ENCODE peak calls at places on chromosomes 13 and 19, in ten cellular contexts. One of them, this sample, is unnamed.

GRCh38 chr19:40716031-40716654 is 543 bp downstream of the COQ8B start:
- DNase-seq in pancreas: no peak
- DNase-seq in mammary epithelial cell: peak
- DNase-seq in GM23338: no peak
- DNase-seq in right atrium auricular region: peak
- DNase-seq in tibial artery: peak
- DNase-seq in RWPE1: peak
- DNase-seq in effector memory CD4-positive, alpha-beta T cell: peak
- DNase-seq in tibial nerve: no peak
- DNase-seq in neuronal stem cell: no peak
- DNase-seq in this sample: no peak

GRCh38 chr13:65882810-65883209 is 1347.3 kb downstream of the PCDH9 start:
- DNase-seq in pancreas: no peak
- DNase-seq in mammary epithelial cell: no peak
- DNase-seq in GM23338: peak
- DNase-seq in right atrium auricular region: no peak
- DNase-seq in tibial artery: no peak
- DNase-seq in RWPE1: no peak
- DNase-seq in effector memory CD4-positive, alpha-beta T cell: no peak
- DNase-seq in tibial nerve: no peak
- DNase-seq in neuronal stem cell: no peak
- DNase-seq in this sample: no peak

GRCh38 chr19:6378498-6378897 is 2.8 kb upstream of the PSPN start:
- DNase-seq in pancreas: no peak
- DNase-seq in mammary epithelial cell: no peak
- DNase-seq in GM23338: no peak
- DNase-seq in right atrium auricular region: no peak
- DNase-seq in tibial artery: no peak
- DNase-seq in RWPE1: no peak
- DNase-seq in effector memory CD4-positive, alpha-beta T cell: no peak
- DNase-seq in tibial nerve: no peak
- DNase-seq in neuronal stem cell: no peak
- DNase-seq in this sample: no peak

GRCh38 chr19:38658462-38659306 is 11.2 kb downstream of the ACTN4 start:
- DNase-seq in pancreas: peak
- DNase-seq in mammary epithelial cell: peak
- DNase-seq in GM23338: no peak
- DNase-seq in right atrium auricular region: no peak
- DNase-seq in tibial artery: peak
- DNase-seq in RWPE1: peak
- DNase-seq in effector memory CD4-positive, alpha-beta T cell: no peak
- DNase-seq in tibial nerve: no peak
- DNase-seq in neuronal stem cell: no peak
- DNase-seq in this sample: no peak

GRCh38 chr19:39679056-39679790 is 23.5 kb downstream of the LGALS16 start:
- DNase-seq in pancreas: no peak
- DNase-seq in mammary epithelial cell: no peak
- DNase-seq in GM23338: no peak
- DNase-seq in right atrium auricular region: no peak
- DNase-seq in tibial artery: no peak
- DNase-seq in RWPE1: no peak
- DNase-seq in effector memory CD4-positive, alpha-beta T cell: no peak
- DNase-seq in tibial nerve: no peak
- DNase-seq in neuronal stem cell: no peak
- DNase-seq in this sample: no peak

GRCh38 chr13:99415851-99416331 is 85.4 kb upstream of the TM9SF2 start:
- DNase-seq in pancreas: no peak
- DNase-seq in mammary epithelial cell: no peak
- DNase-seq in GM23338: no peak
- DNase-seq in right atrium auricular region: no peak
- DNase-seq in tibial artery: peak
- DNase-seq in RWPE1: no peak
- DNase-seq in effector memory CD4-positive, alpha-beta T cell: no peak
- DNase-seq in tibial nerve: no peak
- DNase-seq in neuronal stem cell: no peak
- DNase-seq in this sample: no peak

GRCh38 chr13:110486061-110486780 is 75.3 kb downstream of the RAB20 start:
- DNase-seq in pancreas: no peak
- DNase-seq in mammary epithelial cell: no peak
- DNase-seq in GM23338: peak
- DNase-seq in right atrium auricular region: no peak
- DNase-seq in tibial artery: no peak
- DNase-seq in RWPE1: no peak
- DNase-seq in effector memory CD4-positive, alpha-beta T cell: no peak
- DNase-seq in tibial nerve: no peak
- DNase-seq in neuronal stem cell: peak
- DNase-seq in this sample: no peak

GRCh38 chr13:77986699-77987098 is 68.1 kb upstream of the EDNRB start:
- DNase-seq in pancreas: no peak
- DNase-seq in mammary epithelial cell: no peak
- DNase-seq in GM23338: peak
- DNase-seq in right atrium auricular region: no peak
- DNase-seq in tibial artery: no peak
- DNase-seq in RWPE1: no peak
- DNase-seq in effector memory CD4-positive, alpha-beta T cell: no peak
- DNase-seq in tibial nerve: no peak
- DNase-seq in neuronal stem cell: no peak
- DNase-seq in this sample: no peak

GRCh38 chr19:44866672-44867071 is 20.6 kb downstream of the NECTIN2 start:
- DNase-seq in pancreas: no peak
- DNase-seq in mammary epithelial cell: no peak
- DNase-seq in GM23338: no peak
- DNase-seq in right atrium auricular region: no peak
- DNase-seq in tibial artery: no peak
- DNase-seq in RWPE1: no peak
- DNase-seq in effector memory CD4-positive, alpha-beta T cell: no peak
- DNase-seq in tibial nerve: no peak
- DNase-seq in neuronal stem cell: no peak
- DNase-seq in this sample: no peak

GRCh38 chr19:19193926-19194325 is 1.9 kb downstream of the RFXANK start:
- DNase-seq in pancreas: no peak
- DNase-seq in mammary epithelial cell: no peak
- DNase-seq in GM23338: no peak
- DNase-seq in right atrium auricular region: no peak
- DNase-seq in tibial artery: no peak
- DNase-seq in RWPE1: no peak
- DNase-seq in effector memory CD4-positive, alpha-beta T cell: no peak
- DNase-seq in tibial nerve: no peak
- DNase-seq in neuronal stem cell: no peak
- DNase-seq in this sample: no peak

GRCh38 chr13:48630791-48631190 is 22.9 kb upstream of the CYSLTR2 start:
- DNase-seq in pancreas: no peak
- DNase-seq in mammary epithelial cell: no peak
- DNase-seq in GM23338: no peak
- DNase-seq in right atrium auricular region: no peak
- DNase-seq in tibial artery: no peak
- DNase-seq in RWPE1: no peak
- DNase-seq in effector memory CD4-positive, alpha-beta T cell: no peak
- DNase-seq in tibial nerve: no peak
- DNase-seq in neuronal stem cell: no peak
- DNase-seq in this sample: no peak

GRCh38 chr19:39599116-39599515 is 3.2 kb upstream of the LGALS13 start:
- DNase-seq in pancreas: no peak
- DNase-seq in mammary epithelial cell: peak
- DNase-seq in GM23338: peak
- DNase-seq in right atrium auricular region: no peak
- DNase-seq in tibial artery: no peak
- DNase-seq in RWPE1: peak
- DNase-seq in effector memory CD4-positive, alpha-beta T cell: no peak
- DNase-seq in tibial nerve: no peak
- DNase-seq in neuronal stem cell: peak
- DNase-seq in this sample: no peak

GRCh38 chr19:49157445-49158224 is at the start of gene TRPM4:
- DNase-seq in pancreas: peak
- DNase-seq in mammary epithelial cell: peak
- DNase-seq in GM23338: peak
- DNase-seq in right atrium auricular region: peak
- DNase-seq in tibial artery: peak
- DNase-seq in RWPE1: peak
- DNase-seq in effector memory CD4-positive, alpha-beta T cell: no peak
- DNase-seq in tibial nerve: peak
- DNase-seq in neuronal stem cell: peak
- DNase-seq in this sample: peak

GRCh38 chr19:49154279-49154678 is 917 bp downstream of the HRC start:
- DNase-seq in pancreas: no peak
- DNase-seq in mammary epithelial cell: no peak
- DNase-seq in GM23338: no peak
- DNase-seq in right atrium auricular region: no peak
- DNase-seq in tibial artery: no peak
- DNase-seq in RWPE1: no peak
- DNase-seq in effector memory CD4-positive, alpha-beta T cell: no peak
- DNase-seq in tibial nerve: no peak
- DNase-seq in neuronal stem cell: no peak
- DNase-seq in this sample: no peak

GRCh38 chr19:49155830-49156346 is 692 bp upstream of the HRC start:
- DNase-seq in pancreas: no peak
- DNase-seq in mammary epithelial cell: no peak
- DNase-seq in GM23338: peak
- DNase-seq in right atrium auricular region: no peak
- DNase-seq in tibial artery: no peak
- DNase-seq in RWPE1: no peak
- DNase-seq in effector memory CD4-positive, alpha-beta T cell: no peak
- DNase-seq in tibial nerve: no peak
- DNase-seq in neuronal stem cell: no peak
- DNase-seq in this sample: no peak

GRCh38 chr19:49153167-49153809 is 1.9 kb downstream of the HRC start:
- DNase-seq in pancreas: no peak
- DNase-seq in mammary epithelial cell: no peak
- DNase-seq in GM23338: no peak
- DNase-seq in right atrium auricular region: no peak
- DNase-seq in tibial artery: no peak
- DNase-seq in RWPE1: no peak
- DNase-seq in effector memory CD4-positive, alpha-beta T cell: no peak
- DNase-seq in tibial nerve: no peak
- DNase-seq in neuronal stem cell: no peak
- DNase-seq in this sample: no peak

GRCh38 chr19:49155005-49155826 is at the start of gene HRC:
- DNase-seq in pancreas: no peak
- DNase-seq in mammary epithelial cell: no peak
- DNase-seq in GM23338: peak
- DNase-seq in right atrium auricular region: no peak
- DNase-seq in tibial artery: no peak
- DNase-seq in RWPE1: no peak
- DNase-seq in effector memory CD4-positive, alpha-beta T cell: no peak
- DNase-seq in tibial nerve: no peak
- DNase-seq in neuronal stem cell: no peak
- DNase-seq in this sample: no peak
- H3K27ac ChIP-seq in pancreas: no peak
- H3K27ac ChIP-seq in mammary epithelial cell: no peak
- H3K27ac ChIP-seq in GM23338: no peak
- H3K27ac ChIP-seq in right atrium auricular region: peak
- H3K27ac ChIP-seq in tibial artery: peak
- H3K27ac ChIP-seq in RWPE1: no peak
- H3K27ac ChIP-seq in effector memory CD4-positive, alpha-beta T cell: no peak
- H3K27ac ChIP-seq in tibial nerve: peak
- H3K27ac ChIP-seq in neuronal stem cell: no peak
- H3K27ac ChIP-seq in this sample: no peak

DNA sequence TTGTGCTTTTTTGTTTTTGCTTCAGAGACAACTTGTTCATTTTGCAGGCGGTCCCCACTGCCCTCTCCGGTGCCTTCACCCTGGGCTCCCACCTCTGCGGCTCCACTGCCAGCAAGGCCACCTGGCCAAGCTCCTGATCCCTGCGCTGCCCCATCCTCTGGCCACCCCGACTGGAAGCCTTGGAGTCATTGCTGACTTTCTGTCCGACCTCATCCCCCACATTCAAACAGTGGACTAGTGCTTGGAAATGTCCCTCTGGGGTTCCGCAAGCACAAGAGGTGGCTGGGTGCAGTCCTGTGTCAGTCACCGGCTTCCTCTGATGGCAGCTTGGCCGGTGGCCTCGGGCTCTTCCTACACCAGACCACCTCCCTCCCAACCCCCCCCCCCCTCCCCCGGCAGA is 17.0 kb downstream of the IL17D start:
- DNase-seq in pancreas: no peak
- DNase-seq in mammary epithelial cell: no peak
- DNase-seq in GM23338: no peak
- DNase-seq in right atrium auricular region: no peak
- DNase-seq in tibial artery: no peak
- DNase-seq in RWPE1: no peak
- DNase-seq in effector memory CD4-positive, alpha-beta T cell: no peak
- DNase-seq in tibial nerve: no peak
- DNase-seq in neuronal stem cell: no peak
- DNase-seq in this sample: no peak
- H3K27ac ChIP-seq in pancreas: no peak
- H3K27ac ChIP-seq in mammary epithelial cell: no peak
- H3K27ac ChIP-seq in GM23338: no peak
- H3K27ac ChIP-seq in right atrium auricular region: no peak
- H3K27ac ChIP-seq in tibial artery: no peak
- H3K27ac ChIP-seq in RWPE1: no peak
- H3K27ac ChIP-seq in effector memory CD4-positive, alpha-beta T cell: no peak
- H3K27ac ChIP-seq in tibial nerve: no peak
- H3K27ac ChIP-seq in neuronal stem cell: no peak
- H3K27ac ChIP-seq in this sample: no peak

GRCh38 chr19:34961775-34962174 is 2.3 kb downstream of the ZNF792 start:
- DNase-seq in pancreas: no peak
- DNase-seq in mammary epithelial cell: no peak
- DNase-seq in GM23338: no peak
- DNase-seq in right atrium auricular region: no peak
- DNase-seq in tibial artery: no peak
- DNase-seq in RWPE1: no peak
- DNase-seq in effector memory CD4-positive, alpha-beta T cell: no peak
- DNase-seq in tibial nerve: no peak
- DNase-seq in neuronal stem cell: no peak
- DNase-seq in this sample: no peak
- H3K27ac ChIP-seq in pancreas: no peak
- H3K27ac ChIP-seq in mammary epithelial cell: no peak
- H3K27ac ChIP-seq in GM23338: no peak
- H3K27ac ChIP-seq in right atrium auricular region: no peak
- H3K27ac ChIP-seq in tibial artery: no peak
- H3K27ac ChIP-seq in RWPE1: no peak
- H3K27ac ChIP-seq in effector memory CD4-positive, alpha-beta T cell: peak
- H3K27ac ChIP-seq in tibial nerve: peak
- H3K27ac ChIP-seq in neuronal stem cell: no peak
- H3K27ac ChIP-seq in this sample: no peak

DNA sequence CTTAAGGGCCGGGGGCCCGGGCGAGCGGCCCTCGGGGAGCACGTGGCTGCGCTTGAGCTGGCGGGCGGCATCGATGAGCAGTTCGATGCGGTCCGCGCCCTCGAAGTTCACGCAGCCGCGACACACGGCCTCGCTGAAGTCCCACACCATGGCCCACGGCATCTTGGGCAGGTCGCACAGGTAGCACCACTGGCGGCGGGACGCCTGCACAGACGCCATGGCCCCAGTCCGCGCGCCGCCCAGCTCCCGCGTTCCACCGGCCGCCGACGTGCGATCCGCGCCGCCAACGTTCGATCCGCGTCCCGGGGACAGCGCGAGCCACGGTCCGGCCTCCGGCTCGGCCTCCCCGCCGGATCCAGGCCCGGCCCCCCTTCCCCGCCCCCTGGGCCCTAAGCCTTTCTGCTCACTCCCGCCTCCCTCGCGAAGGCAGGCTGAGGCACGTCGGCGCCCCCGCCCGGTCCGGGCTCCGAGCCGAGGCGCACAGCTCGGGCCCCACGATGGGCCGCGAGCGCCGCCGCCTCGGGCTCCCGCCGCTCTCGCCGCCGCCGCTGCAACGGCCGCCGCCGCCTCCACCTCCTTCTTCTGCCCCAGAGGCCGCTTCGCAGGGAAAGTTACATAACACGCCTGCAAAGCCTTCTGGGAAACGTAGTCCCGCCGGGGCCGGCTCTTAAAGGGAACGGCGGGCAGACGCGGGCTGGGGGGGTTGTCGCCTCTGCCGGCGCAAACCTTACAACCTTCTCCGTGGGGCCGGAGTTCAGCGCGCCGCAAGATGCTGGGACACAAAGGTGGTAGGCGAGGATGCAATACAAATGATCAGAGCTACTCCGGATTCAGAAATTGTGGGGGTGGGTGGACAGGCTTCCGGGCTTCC is at the start of gene IRF2BP1:
- DNase-seq in pancreas: peak
- DNase-seq in mammary epithelial cell: peak
- DNase-seq in GM23338: peak
- DNase-seq in right atrium auricular region: peak
- DNase-seq in tibial artery: peak
- DNase-seq in RWPE1: peak
- DNase-seq in effector memory CD4-positive, alpha-beta T cell: peak
- DNase-seq in tibial nerve: peak
- DNase-seq in neuronal stem cell: peak
- DNase-seq in this sample: peak
- H3K27ac ChIP-seq in pancreas: peak
- H3K27ac ChIP-seq in mammary epithelial cell: peak
- H3K27ac ChIP-seq in GM23338: peak
- H3K27ac ChIP-seq in right atrium auricular region: peak
- H3K27ac ChIP-seq in tibial artery: peak
- H3K27ac ChIP-seq in RWPE1: peak
- H3K27ac ChIP-seq in effector memory CD4-positive, alpha-beta T cell: peak
- H3K27ac ChIP-seq in tibial nerve: peak
- H3K27ac ChIP-seq in neuronal stem cell: peak
- H3K27ac ChIP-seq in this sample: peak